ENCODE peak calls at places on chromosomes 3 and 15, in eight cellular contexts. One of them, this sample, is unnamed.

GRCh38 chr3:53134631-53135232 is 4.5 kb upstream of the RFT1 start:
- DNase-seq in heart right ventricle: peak
- DNase-seq in A549: peak
- DNase-seq in HL-60: no peak
- DNase-seq in ovary: peak
- DNase-seq in HCT116: peak
- DNase-seq in GM06990: peak
- DNase-seq in psoas muscle: peak
- DNase-seq in this sample: no peak

GRCh38 chr3:111392911-111393351 is 149.1 kb upstream of the CD96 start:
- DNase-seq in heart right ventricle: no peak
- DNase-seq in A549: no peak
- DNase-seq in HL-60: no peak
- DNase-seq in ovary: no peak
- DNase-seq in HCT116: peak
- DNase-seq in GM06990: no peak
- DNase-seq in psoas muscle: no peak
- DNase-seq in this sample: no peak

GRCh38 chr3:29763115-29763514 is 482.2 kb downstream of the RBMS3 start:
- DNase-seq in heart right ventricle: no peak
- DNase-seq in A549: no peak
- DNase-seq in HL-60: no peak
- DNase-seq in ovary: no peak
- DNase-seq in HCT116: no peak
- DNase-seq in GM06990: no peak
- DNase-seq in psoas muscle: no peak
- DNase-seq in this sample: no peak

GRCh38 chr15:57457726-57458125 is 81.4 kb downstream of the CGNL1 start:
- DNase-seq in heart right ventricle: no peak
- DNase-seq in A549: no peak
- DNase-seq in HL-60: no peak
- DNase-seq in ovary: no peak
- DNase-seq in HCT116: no peak
- DNase-seq in GM06990: no peak
- DNase-seq in psoas muscle: no peak
- DNase-seq in this sample: no peak

GRCh38 chr15:31020542-31020941 is 29.1 kb upstream of the MTMR10 start:
- DNase-seq in heart right ventricle: no peak
- DNase-seq in A549: no peak
- DNase-seq in HL-60: no peak
- DNase-seq in ovary: no peak
- DNase-seq in HCT116: no peak
- DNase-seq in GM06990: no peak
- DNase-seq in psoas muscle: no peak
- DNase-seq in this sample: no peak

GRCh38 chr15:91508633-91509032 is 344.9 kb upstream of the SLCO3A1 start:
- DNase-seq in heart right ventricle: no peak
- DNase-seq in A549: no peak
- DNase-seq in HL-60: no peak
- DNase-seq in ovary: no peak
- DNase-seq in HCT116: no peak
- DNase-seq in GM06990: no peak
- DNase-seq in psoas muscle: no peak
- DNase-seq in this sample: no peak

GRCh38 chr3:192879346-192880031 is 38.2 kb downstream of the MB21D2 start:
- DNase-seq in heart right ventricle: no peak
- DNase-seq in A549: peak
- DNase-seq in HL-60: no peak
- DNase-seq in ovary: no peak
- DNase-seq in HCT116: peak
- DNase-seq in GM06990: no peak
- DNase-seq in psoas muscle: no peak
- DNase-seq in this sample: peak

GRCh38 chr3:171049831-171050444 is 23.4 kb upstream of the SLC2A2 start:
- DNase-seq in heart right ventricle: peak
- DNase-seq in A549: peak
- DNase-seq in HL-60: no peak
- DNase-seq in ovary: no peak
- DNase-seq in HCT116: peak
- DNase-seq in GM06990: no peak
- DNase-seq in psoas muscle: peak
- DNase-seq in this sample: no peak

GRCh38 chr3:151091685-151092352 is 6.4 kb downstream of the MED12L start:
- DNase-seq in heart right ventricle: no peak
- DNase-seq in A549: no peak
- DNase-seq in HL-60: no peak
- DNase-seq in ovary: no peak
- DNase-seq in HCT116: no peak
- DNase-seq in GM06990: no peak
- DNase-seq in psoas muscle: no peak
- DNase-seq in this sample: no peak

GRCh38 chr3:52403955-52404354 is 40.9 kb downstream of the SEMA3G start:
- DNase-seq in heart right ventricle: no peak
- DNase-seq in A549: no peak
- DNase-seq in HL-60: no peak
- DNase-seq in ovary: peak
- DNase-seq in HCT116: no peak
- DNase-seq in GM06990: no peak
- DNase-seq in psoas muscle: no peak
- DNase-seq in this sample: no peak

GRCh38 chr3:141366285-141367037 is 1.8 kb upstream of the ZBTB38 start:
- DNase-seq in heart right ventricle: peak
- DNase-seq in A549: peak
- DNase-seq in HL-60: no peak
- DNase-seq in ovary: peak
- DNase-seq in HCT116: peak
- DNase-seq in GM06990: no peak
- DNase-seq in psoas muscle: peak
- DNase-seq in this sample: peak

GRCh38 chr3:13879102-13879945 is 547 bp downstream of the WNT7A start:
- DNase-seq in heart right ventricle: no peak
- DNase-seq in A549: peak
- DNase-seq in HL-60: no peak
- DNase-seq in ovary: no peak
- DNase-seq in HCT116: no peak
- DNase-seq in GM06990: no peak
- DNase-seq in psoas muscle: no peak
- DNase-seq in this sample: no peak

GRCh38 chr15:67115567-67115966 is 50.2 kb downstream of the SMAD3 start:
- DNase-seq in heart right ventricle: no peak
- DNase-seq in A549: no peak
- DNase-seq in HL-60: no peak
- DNase-seq in ovary: no peak
- DNase-seq in HCT116: no peak
- DNase-seq in GM06990: no peak
- DNase-seq in psoas muscle: no peak
- DNase-seq in this sample: no peak

GRCh38 chr15:74460298-74460697 is 662 bp downstream of the UBL7 start:
- DNase-seq in heart right ventricle: no peak
- DNase-seq in A549: no peak
- DNase-seq in HL-60: no peak
- DNase-seq in ovary: no peak
- DNase-seq in HCT116: no peak
- DNase-seq in GM06990: peak
- DNase-seq in psoas muscle: no peak
- DNase-seq in this sample: no peak

GRCh38 chr3:122100591-122101491 is 45.7 kb downstream of the CD86 start:
- DNase-seq in heart right ventricle: no peak
- DNase-seq in A549: no peak
- DNase-seq in HL-60: no peak
- DNase-seq in ovary: no peak
- DNase-seq in HCT116: no peak
- DNase-seq in GM06990: peak
- DNase-seq in psoas muscle: no peak
- DNase-seq in this sample: no peak

GRCh38 chr3:70249509-70250160 is 62.8 kb downstream of the MDFIC2 start:
- DNase-seq in heart right ventricle: no peak
- DNase-seq in A549: peak
- DNase-seq in HL-60: no peak
- DNase-seq in ovary: no peak
- DNase-seq in HCT116: no peak
- DNase-seq in GM06990: no peak
- DNase-seq in psoas muscle: no peak
- DNase-seq in this sample: peak

GRCh38 chr3:108472011-108472591 is 38.3 kb downstream of the MYH15 start:
- DNase-seq in heart right ventricle: no peak
- DNase-seq in A549: peak
- DNase-seq in HL-60: no peak
- DNase-seq in ovary: no peak
- DNase-seq in HCT116: peak
- DNase-seq in GM06990: no peak
- DNase-seq in psoas muscle: no peak
- DNase-seq in this sample: peak

DNA sequence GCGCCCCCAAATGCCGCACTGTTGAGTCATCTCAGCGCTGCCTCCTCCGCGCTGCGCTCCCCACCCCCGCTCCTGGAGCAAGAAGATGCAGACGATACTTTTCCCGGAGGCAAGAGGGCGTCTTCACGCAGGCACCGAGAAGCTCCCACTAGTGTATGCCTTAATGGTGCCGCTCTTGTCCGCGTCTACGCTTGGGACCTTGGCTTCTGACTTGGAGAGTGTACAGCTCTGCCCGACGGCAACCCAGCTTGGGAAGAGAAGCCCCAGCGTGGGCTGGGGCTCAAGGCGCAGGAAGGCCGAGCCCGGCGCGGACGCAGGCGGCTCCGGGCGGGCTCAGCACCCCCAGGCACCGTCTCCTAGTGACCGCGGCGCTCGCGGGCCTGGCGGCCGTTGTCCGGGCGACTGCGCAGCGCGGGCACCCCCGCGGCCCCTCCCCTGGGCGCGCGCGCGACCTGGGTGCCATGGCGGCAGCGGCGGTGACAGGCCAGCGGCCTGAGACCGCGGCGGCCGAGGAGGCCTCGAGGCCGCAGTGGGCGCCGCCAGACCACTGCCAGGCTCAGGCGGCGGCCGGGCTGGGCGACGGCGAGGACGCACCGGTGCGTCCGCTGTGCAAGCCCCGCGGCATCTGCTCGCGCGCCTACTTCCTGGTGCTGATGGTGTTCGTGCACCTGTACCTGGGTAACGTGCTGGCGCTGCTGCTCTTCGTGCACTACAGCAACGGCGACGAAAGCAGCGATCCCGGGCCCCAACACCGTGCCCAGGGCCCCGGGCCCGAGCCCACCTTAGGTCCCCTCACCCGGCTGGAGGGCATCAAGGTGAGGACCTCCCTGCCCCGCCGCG is at the start of gene P4HTM:
- DNase-seq in heart right ventricle: peak
- DNase-seq in A549: no peak
- DNase-seq in HL-60: peak
- DNase-seq in ovary: peak
- DNase-seq in HCT116: peak
- DNase-seq in GM06990: peak
- DNase-seq in psoas muscle: peak
- DNase-seq in this sample: peak
- TF ChIP-seq CTCF in heart right ventricle: peak
- TF ChIP-seq CTCF in A549: peak
- TF ChIP-seq CTCF in HL-60: no peak
- TF ChIP-seq CTCF in ovary: peak
- TF ChIP-seq CTCF in HCT116: peak
- TF ChIP-seq CTCF in GM06990: peak
- TF ChIP-seq CTCF in psoas muscle: peak
- TF ChIP-seq CTCF in this sample: peak

GRCh38 chr3:15356186-15356585 is 23.8 kb upstream of the SH3BP5 start:
- DNase-seq in heart right ventricle: no peak
- DNase-seq in A549: no peak
- DNase-seq in HL-60: no peak
- DNase-seq in ovary: no peak
- DNase-seq in HCT116: no peak
- DNase-seq in GM06990: no peak
- DNase-seq in psoas muscle: no peak
- DNase-seq in this sample: no peak

GRCh38 chr3:15359677-15360397 is 27.5 kb upstream of the SH3BP5 start:
- DNase-seq in heart right ventricle: no peak
- DNase-seq in A549: no peak
- DNase-seq in HL-60: no peak
- DNase-seq in ovary: no peak
- DNase-seq in HCT116: no peak
- DNase-seq in GM06990: no peak
- DNase-seq in psoas muscle: no peak
- DNase-seq in this sample: no peak

GRCh38 chr3:15361494-15362214 is 29.3 kb upstream of the SH3BP5 start:
- DNase-seq in heart right ventricle: no peak
- DNase-seq in A549: no peak
- DNase-seq in HL-60: no peak
- DNase-seq in ovary: no peak
- DNase-seq in HCT116: no peak
- DNase-seq in GM06990: peak
- DNase-seq in psoas muscle: no peak
- DNase-seq in this sample: no peak

GRCh38 chr3:15360786-15361493 is 28.6 kb upstream of the SH3BP5 start:
- DNase-seq in heart right ventricle: no peak
- DNase-seq in A549: no peak
- DNase-seq in HL-60: no peak
- DNase-seq in ovary: no peak
- DNase-seq in HCT116: no peak
- DNase-seq in GM06990: peak
- DNase-seq in psoas muscle: no peak
- DNase-seq in this sample: peak
- H3K4me3 ChIP-seq in heart right ventricle: no peak
- H3K4me3 ChIP-seq in A549: no peak
- H3K4me3 ChIP-seq in HL-60: no peak
- H3K4me3 ChIP-seq in ovary: no peak
- H3K4me3 ChIP-seq in HCT116: no peak
- H3K4me3 ChIP-seq in GM06990: peak
- H3K4me3 ChIP-seq in psoas muscle: no peak
- H3K4me3 ChIP-seq in this sample: no peak

GRCh38 chr3:187295635-187296034 is 4.1 kb upstream of the MASP1 start:
- DNase-seq in heart right ventricle: no peak
- DNase-seq in A549: no peak
- DNase-seq in HL-60: no peak
- DNase-seq in ovary: no peak
- DNase-seq in HCT116: no peak
- DNase-seq in GM06990: no peak
- DNase-seq in psoas muscle: no peak
- DNase-seq in this sample: no peak
- TF ChIP-seq CTCF in heart right ventricle: no peak
- TF ChIP-seq CTCF in A549: no peak
- TF ChIP-seq CTCF in HL-60: no peak
- TF ChIP-seq CTCF in ovary: no peak
- TF ChIP-seq CTCF in HCT116: peak
- TF ChIP-seq CTCF in GM06990: peak
- TF ChIP-seq CTCF in psoas muscle: no peak
- TF ChIP-seq CTCF in this sample: no peak

GRCh38 chr3:103813955-103814354 is 1379.1 kb downstream of the ZPLD1 start:
- DNase-seq in heart right ventricle: no peak
- DNase-seq in A549: no peak
- DNase-seq in HL-60: no peak
- DNase-seq in ovary: no peak
- DNase-seq in HCT116: no peak
- DNase-seq in GM06990: no peak
- DNase-seq in psoas muscle: no peak
- DNase-seq in this sample: no peak

DNA sequence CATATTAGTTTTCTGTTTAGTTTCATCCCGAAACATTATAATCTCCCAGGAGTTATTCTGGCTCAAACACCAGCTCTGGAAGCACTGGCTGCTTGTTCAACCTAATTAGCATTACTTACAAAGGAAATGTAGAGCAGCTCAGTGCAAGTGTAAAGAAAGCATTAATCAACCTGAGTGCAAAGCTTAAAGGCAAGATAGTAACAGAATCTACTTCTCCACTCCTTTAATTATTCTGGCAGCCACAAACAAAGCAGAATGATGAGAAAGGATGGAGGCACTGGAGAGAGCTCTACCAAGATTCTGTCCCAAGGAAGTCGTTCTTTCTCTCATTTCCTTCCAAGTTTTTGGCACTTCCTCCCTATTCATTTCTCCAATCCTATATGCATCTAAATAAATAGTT is 1384.0 kb downstream of the ZPLD1 start:
- DNase-seq in heart right ventricle: no peak
- DNase-seq in A549: no peak
- DNase-seq in HL-60: no peak
- DNase-seq in ovary: no peak
- DNase-seq in HCT116: no peak
- DNase-seq in GM06990: no peak
- DNase-seq in psoas muscle: no peak
- DNase-seq in this sample: no peak
- H3K4me3 ChIP-seq in heart right ventricle: no peak
- H3K4me3 ChIP-seq in A549: no peak
- H3K4me3 ChIP-seq in HL-60: no peak
- H3K4me3 ChIP-seq in ovary: no peak
- H3K4me3 ChIP-seq in HCT116: no peak
- H3K4me3 ChIP-seq in GM06990: no peak
- H3K4me3 ChIP-seq in psoas muscle: no peak
- H3K4me3 ChIP-seq in this sample: no peak

This sample was measured in AG09309.